ENCODE peak calls at places on chromosomes 5 and 9, in four cellular contexts. One of them, this sample, is unnamed.

GRCh38 chr9:79583957-79584654 is 12.3 kb downstream of the TLE4 start:
- DNase-seq in RPMI8226: peak; percentile 42
- DNase-seq in tibial artery: peak; percentile 57
- DNase-seq in tibial nerve: no peak
- DNase-seq in this sample: no peak

GRCh38 chr5:139638090-139638735 is 9.9 kb upstream of the CXXC5 start:
- DNase-seq in tibial artery: peak; percentile 79
- DNase-seq in tibial nerve: no peak
- DNase-seq in RPMI8226: peak; percentile 96
- DNase-seq in this sample: no peak

GRCh38 chr5:150593593-150593992 is 46.9 kb upstream of the SYNPO start:
- DNase-seq in RPMI8226: no peak
- DNase-seq in tibial artery: no peak
- DNase-seq in tibial nerve: no peak
- DNase-seq in this sample: no peak

GRCh38 chr5:17828709-17829108 is 194.4 kb downstream of the TAF11L14 start:
- DNase-seq in tibial artery: no peak
- DNase-seq in RPMI8226: no peak
- DNase-seq in tibial nerve: peak; percentile 7
- DNase-seq in this sample: no peak

GRCh38 chr5:141359790-141360426 is at the start of gene PCDHGB2:
- DNase-seq in tibial artery: no peak
- DNase-seq in RPMI8226: peak; percentile 50
- DNase-seq in tibial nerve: no peak
- DNase-seq in this sample: no peak

GRCh38 chr9:132901859-132902831 is 23.4 kb downstream of the SPACA9 start:
- DNase-seq in tibial artery: peak; percentile 57
- DNase-seq in tibial nerve: peak; percentile 81
- DNase-seq in RPMI8226: peak; percentile 85
- DNase-seq in this sample: peak; percentile 38

GRCh38 chr5:151703227-151703626 is 16.5 kb upstream of the SPARC start:
- DNase-seq in RPMI8226: no peak
- DNase-seq in tibial nerve: no peak
- DNase-seq in tibial artery: no peak
- DNase-seq in this sample: no peak

GRCh38 chr5:157371655-157372471 is 88.2 kb upstream of the NIPAL4 start:
- DNase-seq in RPMI8226: no peak
- DNase-seq in tibial nerve: no peak
- DNase-seq in tibial artery: no peak
- DNase-seq in this sample: no peak

GRCh38 chr5:149773245-149774095 is 43.4 kb downstream of the PPARGC1B start:
- DNase-seq in tibial nerve: no peak
- DNase-seq in RPMI8226: no peak
- DNase-seq in tibial artery: no peak
- DNase-seq in this sample: no peak

GRCh38 chr5:17182494-17182893 is 34.9 kb upstream of the BASP1 start:
- DNase-seq in RPMI8226: no peak
- DNase-seq in tibial nerve: no peak
- DNase-seq in tibial artery: no peak
- DNase-seq in this sample: no peak

GRCh38 chr5:140295414-140295813 is 7.5 kb downstream of the PFDN1 start:
- DNase-seq in tibial nerve: peak; percentile 70
- DNase-seq in tibial artery: peak; percentile 62
- DNase-seq in RPMI8226: peak; percentile 74
- DNase-seq in this sample: peak; percentile 77

GRCh38 chr5:119302916-119303897 is 52.6 kb upstream of the TNFAIP8 start:
- DNase-seq in tibial nerve: peak; percentile 12
- DNase-seq in tibial artery: no peak
- DNase-seq in RPMI8226: no peak
- DNase-seq in this sample: peak; percentile 99

GRCh38 chr5:179553875-179554274 is 3.5 kb downstream of the RUFY1 start:
- DNase-seq in tibial nerve: no peak
- DNase-seq in tibial artery: peak; percentile 30
- DNase-seq in RPMI8226: no peak
- DNase-seq in this sample: peak; percentile 63

GRCh38 chr9:112233769-112234168 is 58.7 kb upstream of the SUSD1 start:
- DNase-seq in tibial artery: no peak
- DNase-seq in RPMI8226: no peak
- DNase-seq in tibial nerve: no peak
- DNase-seq in this sample: no peak

GRCh38 chr9:137161558-137162483 is 8.0 kb downstream of the LRRC26 start:
- DNase-seq in tibial artery: no peak
- DNase-seq in tibial nerve: no peak
- DNase-seq in RPMI8226: peak; percentile 25
- DNase-seq in this sample: no peak

GRCh38 chr9:5425006-5425628 is 12.6 kb downstream of the PLGRKT start:
- DNase-seq in RPMI8226: peak; percentile 43
- DNase-seq in tibial nerve: no peak
- DNase-seq in tibial artery: no peak
- DNase-seq in this sample: no peak

GRCh38 chr5:15290953-15291352 is 209.0 kb upstream of the FBXL7 start:
- DNase-seq in tibial artery: no peak
- DNase-seq in tibial nerve: no peak
- DNase-seq in RPMI8226: no peak
- DNase-seq in this sample: no peak

GRCh38 chr9:133119039-133119438 is 2.0 kb downstream of the RALGDS start:
- DNase-seq in RPMI8226: no peak
- DNase-seq in tibial artery: no peak
- DNase-seq in tibial nerve: no peak
- DNase-seq in this sample: no peak

GRCh38 chr5:172162348-172162747 is 25.7 kb downstream of the STK10 start:
- DNase-seq in tibial nerve: no peak
- DNase-seq in RPMI8226: no peak
- DNase-seq in tibial artery: no peak
- DNase-seq in this sample: no peak

GRCh38 chr5:136655429-136655828 is 290.1 kb upstream of the TRPC7 start:
- DNase-seq in tibial nerve: no peak
- DNase-seq in RPMI8226: no peak
- DNase-seq in tibial artery: no peak
- DNase-seq in this sample: peak; percentile 19